ENCODE peak calls at places on chromosome 15, in five cellular contexts. P is skeletal muscle cell, J is choroid plexus epithelial cell, A is DMS 273 treated with DMSO at 0.1 percent for 48 hours, Y is esophagus squamous epithelium. O is an unnamed sample.

GRCh38 chr15:68276668-68277067 is 877 bp upstream of the FEM1B start:
- DNase-seq in P (no peak), J (no peak), A (no peak), Y (no peak), O (no peak)

GRCh38 chr15:49649987-49650386 is 29.1 kb downstream of the DTWD1 start:
- DNase-seq in P (no peak), J (no peak), A (no peak), Y (no peak), O (no peak)

GRCh38 chr15:52100807-52101206 is 11.8 kb downstream of the BCL2L10 start:
- DNase-seq in P (peak), J (peak), A (no peak), Y (no peak), O (no peak)

GRCh38 chr15:66955871-66956585 is 109.4 kb upstream of the SMAD3 start:
- DNase-seq in P (no peak), J (no peak), A (no peak), Y (no peak), O (no peak)

GRCh38 chr15:39466428-39466827 is 114.5 kb upstream of the THBS1 start:
- DNase-seq in P (no peak), J (no peak), A (no peak), Y (no peak), O (no peak)

GRCh38 chr15:36278219-36278618 is 301.2 kb upstream of the CDIN1 start:
- DNase-seq in P (peak), J (peak), A (no peak), Y (no peak), O (peak)

GRCh38 chr15:74873756-74874424 is 725 bp upstream of the SCAMP2 start:
- DNase-seq in P (no peak), J (peak), A (no peak), Y (no peak), O (no peak)

GRCh38 chr15:78055923-78056713 is 21.4 kb downstream of the TBC1D2B start:
- DNase-seq in P (no peak), J (no peak), A (no peak), Y (no peak), O (no peak)

GRCh38 chr15:89442671-89443307 is 53.6 kb downstream of the RHCG start:
- DNase-seq in P (no peak), J (peak), A (no peak), Y (no peak), O (no peak)

GRCh38 chr15:69704229-69704628 is 251.6 kb downstream of the RPLP1 start:
- DNase-seq in P (no peak), J (peak), A (no peak), Y (no peak), O (no peak)

GRCh38 chr15:78374436-78375393 is 34.6 kb downstream of the CRABP1 start:
- DNase-seq in P (no peak), J (no peak), A (no peak), Y (no peak), O (no peak)

GRCh38 chr15:69338535-69339213 is 40.0 kb downstream of the PAQR5 start:
- DNase-seq in P (no peak), J (no peak), A (no peak), Y (no peak), O (no peak)

GRCh38 chr15:99536422-99537033 is 29.3 kb upstream of the MEF2A start:
- DNase-seq in P (no peak), J (peak), A (no peak), Y (no peak), O (no peak)

GRCh38 chr15:87755226-87755625 is 501.3 kb downstream of the NTRK3 start:
- DNase-seq in P (no peak), J (no peak), A (no peak), Y (no peak), O (no peak)

O was measured in iPS DF 19.7.